ENCODE peak calls at places on chromosome 11, in four cellular contexts. C is right cardiac atrium, R is OCI-LY7, E is IMR-90. T is an unnamed sample.

GRCh38 chr11:115357066-115357465 is 147.1 kb downstream of the CADM1 start:
- DNase-seq in C (no peak), R (no peak), E (no peak), T (no peak)

GRCh38 chr11:3121931-3122774 is 43.0 kb downstream of the OSBPL5 start:
- DNase-seq in C (peak; percentile 63), R (no peak), E (no peak), T (no peak)

GRCh38 chr11:33388793-33389525 is 131.8 kb downstream of the HIPK3 start:
- DNase-seq in R (peak; percentile 94), E (no peak), C (no peak), T (peak; percentile 79)

GRCh38 chr11:70448983-70449567 is 50.7 kb downstream of the CTTN start:
- DNase-seq in R (peak; percentile 22), E (no peak), C (no peak), T (peak; percentile 51)

GRCh38 chr11:47867821-47868220 is 19.7 kb upstream of the NUP160 start:
- DNase-seq in C (no peak), R (no peak), E (peak; percentile 15), T (no peak)

GRCh38 chr11:10474551-10474950 is 19.5 kb downstream of the AMPD3 start:
- DNase-seq in C (no peak), E (no peak), R (no peak), T (no peak)

GRCh38 chr11:2378527-2379210 is 1.6 kb downstream of the CD81 start:
- DNase-seq in C (peak; percentile 83), R (no peak), E (peak; percentile 69), T (peak; percentile 41)

GRCh38 chr11:20363500-20364411 is at the start of gene HTATIP2:
- DNase-seq in R (no peak), C (peak; percentile 90), E (peak; percentile 33), T (peak; percentile 92)

GRCh38 chr11:126578021-126578420 is 222.5 kb downstream of the ST3GAL4 start:
- DNase-seq in C (no peak), R (no peak), E (no peak), T (no peak)

GRCh38 chr11:125423247-125423849 is 72.7 kb downstream of the FEZ1 start:
- DNase-seq in C (no peak), E (no peak), R (peak; percentile 20), T (peak; percentile 53)

GRCh38 chr11:133903875-133904817 is 52.6 kb downstream of the IGSF9B start:
- DNase-seq in R (no peak), C (no peak), E (no peak), T (no peak)

GRCh38 chr11:65492637-65493366 is 6.0 kb upstream of the MALAT1 start:
- DNase-seq in E (peak; percentile 89), R (peak; percentile 57), C (peak; percentile 90), T (no peak)

GRCh38 chr11:92136792-92137191 is 87.8 kb upstream of the FAT3 start:
- DNase-seq in E (no peak), R (no peak), C (no peak), T (no peak)

GRCh38 chr11:13433437-13433836 is 29.6 kb downstream of the BTBD10 start:
- DNase-seq in E (no peak), R (no peak), C (no peak), T (no peak)

GRCh38 chr11:61028135-61028729 is 56.8 kb downstream of the CD6 start:
- DNase-seq in R (peak; percentile 45), E (no peak), C (no peak), T (peak; percentile 55)

GRCh38 chr11:132405728-132406127 is 1035.3 kb downstream of the NTM start:
- DNase-seq in C (no peak), R (no peak), E (no peak), T (no peak)

GRCh38 chr11:78046486-78046854 is 17.2 kb upstream of the THRSP start:
- DNase-seq in E (no peak), R (no peak), C (no peak), T (no peak)

GRCh38 chr11:2666828-2667570 is 32.8 kb downstream of the KCNQ1OT1 start:
- DNase-seq in E (no peak), R (no peak), C (no peak), T (no peak)

GRCh38 chr11:27524155-27524554 is 17.6 kb upstream of the LIN7C start:
- DNase-seq in R (no peak), E (peak; percentile 66), C (no peak), T (peak; percentile 49)

GRCh38 chr11:65915821-65916251 is 3.0 kb downstream of the C11orf68 start:
- DNase-seq in R (no peak), C (peak; percentile 89), E (peak; percentile 99), T (no peak)

GRCh38 chr11:14095882-14096281 is 133.4 kb downstream of the SPON1 start:
- DNase-seq in R (no peak), C (no peak), E (no peak), T (no peak)

GRCh38 chr11:83835423-83835822 is 549.3 kb upstream of the CCDC90B start:
- DNase-seq in C (no peak), E (peak; percentile 69), R (no peak), T (no peak)

GRCh38 chr11:1003159-1003558 is 33.4 kb downstream of the MUC6 start:
- DNase-seq in R (no peak), C (no peak), E (no peak), T (no peak)

GRCh38 chr11:63916837-63917684 is at the start of gene RCOR2:
- DNase-seq in C (peak; percentile 94), E (peak; percentile 80), R (peak; percentile 91), T (peak; percentile 95)

GRCh38 chr11:64456509-64457320 is 97.8 kb downstream of the RPS6KA4 start:
- DNase-seq in E (no peak), R (no peak), C (no peak), T (no peak)

GRCh38 chr11:59283825-59284772 is 71.4 kb upstream of the MPEG1 start:
- DNase-seq in C (no peak), E (peak; percentile 57), R (peak; percentile 87), T (peak; percentile 91)

GRCh38 chr11:58561394-58562102 is 14.1 kb downstream of the LPXN start:
- DNase-seq in C (no peak), E (no peak), R (no peak), T (no peak)

GRCh38 chr11:29214833-29215232 is 802.0 kb downstream of the KCNA4 start:
- DNase-seq in C (no peak), R (no peak), E (peak; percentile 76), T (no peak)

GRCh38 chr11:106446961-106447360 is 369.5 kb downstream of the AASDHPPT start:
- DNase-seq in C (no peak), E (no peak), R (no peak), T (no peak)

GRCh38 chr11:406796-407650 is 7.8 kb downstream of the SIGIRR start:
- DNase-seq in R (peak; percentile 94), E (peak; percentile 65), C (peak; percentile 95), T (peak; percentile 96)

GRCh38 chr11:6703247-6704063 is 20.3 kb upstream of the MRPL17 start:
- DNase-seq in E (peak; percentile 57), R (peak; percentile 42), C (peak; percentile 60), T (peak; percentile 50)

GRCh38 chr11:11538277-11538960 is 83.4 kb downstream of the GALNT18 start:
- DNase-seq in R (no peak), C (peak; percentile 92), E (no peak), T (no peak)

GRCh38 chr11:94151903-94152677 is 23.4 kb downstream of the PANX1 start:
- DNase-seq in R (no peak), C (no peak), E (peak; percentile 91), T (peak; percentile 53)

GRCh38 chr11:28139848-28140415 is 31.7 kb downstream of the METTL15 start:
- DNase-seq in E (no peak), C (no peak), R (no peak), T (no peak)

GRCh38 chr11:46574656-46575055 is 19.2 kb downstream of the AMBRA1 start:
- DNase-seq in E (no peak), C (no peak), R (no peak), T (no peak)

GRCh38 chr11:126874276-126874675 is 126.3 kb downstream of the KIRREL3 start:
- DNase-seq in C (no peak), R (no peak), E (peak; percentile 58), T (no peak)

GRCh38 chr11:71176812-71177211 is 75.6 kb downstream of the SHANK2 start:
- DNase-seq in R (no peak), E (peak; percentile 10), C (no peak), T (no peak)

GRCh38 chr11:10303558-10304363 is 1.1 kb upstream of the ADM start:
- DNase-seq in R (no peak), E (peak; percentile 68), C (peak; percentile 67), T (no peak)

GRCh38 chr11:62428871-62429601 is 10.2 kb downstream of the SCGB1A1 start:
- DNase-seq in E (no peak), R (no peak), C (no peak), T (no peak)
- H3K4me1 ChIP-seq in E (peaks cover 33% of the 10 kb centered on the region), R (no peaks in the 10 kb centered on the region), C (peaks cover 6% of the 10 kb centered on the region), T (no peaks in the 10 kb centered on the region)

GRCh38 chr11:68371176-68372041 is 59.0 kb downstream of the LRP5 start:
- DNase-seq in R (peak; percentile 66), E (no peak), C (peak; percentile 86), T (no peak)
- H3K4me1 ChIP-seq in R (peaks cover 47% of the 10 kb centered on the region), E (peaks cover 16% of the 10 kb centered on the region), C (peaks cover 22% of the 10 kb centered on the region), T (peaks cover 22% of the 10 kb centered on the region)

DNA sequence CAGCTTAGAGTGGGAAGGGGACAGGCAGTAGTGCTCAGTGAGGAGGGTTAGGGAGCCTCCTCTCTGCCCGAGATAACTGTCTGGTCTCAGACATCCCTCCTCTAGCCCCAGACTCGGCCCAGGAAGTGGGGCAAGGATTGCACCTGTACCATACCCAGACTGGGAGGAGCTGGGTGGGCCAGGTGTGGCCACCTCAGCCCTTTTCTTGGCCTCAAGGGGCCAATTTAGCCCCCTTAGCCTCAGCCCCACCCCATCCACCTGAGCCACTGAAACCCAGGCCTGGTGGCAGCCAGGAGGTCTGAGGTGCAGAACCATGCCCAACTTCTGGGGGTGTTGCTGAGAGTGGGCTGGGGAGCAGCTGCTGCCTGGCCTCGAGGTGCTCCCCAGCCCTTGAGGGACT is 6.5 kb downstream of the RELT start:
- DNase-seq in R (peak; percentile 57), C (no peak), E (no peak), T (no peak)
- H3K4me1 ChIP-seq in R (peaks cover 100% of the 10 kb centered on the region), C (peaks cover 8% of the 10 kb centered on the region), E (peaks cover 27% of the 10 kb centered on the region), T (peaks cover 100% of the 10 kb centered on the region)

DNA sequence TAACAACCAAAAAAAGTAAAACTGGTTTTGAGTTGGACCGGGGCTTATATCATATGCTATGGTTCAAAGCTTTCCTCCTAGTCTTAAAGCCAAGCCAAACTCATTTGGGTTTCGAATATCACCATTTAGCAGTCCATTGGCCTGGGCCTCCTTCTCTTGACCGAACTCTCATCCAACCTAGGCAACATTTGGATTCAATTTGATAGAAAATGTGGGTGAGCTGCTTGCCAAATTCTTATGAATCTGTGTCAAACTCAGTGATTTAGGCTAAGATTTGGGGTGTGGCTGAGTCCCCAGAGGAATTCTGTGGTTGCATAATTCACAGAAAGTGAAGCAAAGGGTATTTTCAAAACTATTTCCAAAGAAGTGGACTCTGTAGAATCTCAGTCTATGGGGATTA is 83.7 kb downstream of the BLID start:
- DNase-seq in C (no peak), R (no peak), E (no peak), T (no peak)
- H3K4me1 ChIP-seq in C (no peaks in the 10 kb centered on the region), R (no peaks in the 10 kb centered on the region), E (peaks cover 13% of the 10 kb centered on the region), T (no peaks in the 10 kb centered on the region)

GRCh38 chr11:129209891-129210830 is 18.0 kb upstream of the ARHGAP32 start:
- DNase-seq in C (no peak), E (no peak), R (no peak), T (no peak)
- H3K4me1 ChIP-seq in C (no peaks in the 10 kb centered on the region), E (no peaks in the 10 kb centered on the region), R (no peaks in the 10 kb centered on the region), T (no peaks in the 10 kb centered on the region)

GRCh38 chr11:116932182-116932581 is 94.8 kb upstream of the APOA1 start:
- DNase-seq in R (peak; percentile 25), C (no peak), E (no peak), T (no peak)
- H3K4me1 ChIP-seq in R (peaks cover 58% of the 10 kb centered on the region), C (peaks cover 11% of the 10 kb centered on the region), E (peaks cover 14% of the 10 kb centered on the region), T (peaks cover 10% of the 10 kb centered on the region)

T was measured in Karpas-422.